ENCODE peak calls at places on chromosomes 16 and 17, in ten cellular contexts. E, S, T, H, J, Q, P, V, W and K are unnamed samples.

GRCh38 chr17:28725166-28725659 is 820 bp downstream of the TLCD1 start:
- DNase-seq in E (no peak), S (no peak), T (no peak), H (no peak), J (no peak), Q (no peak), P (no peak), V (no peak), W (peak; percentile 77), K (no peak)

GRCh38 chr16:12176051-12176450 is 199.5 kb downstream of the SNX29 start:
- DNase-seq in E (no peak), S (no peak), T (no peak), H (no peak), J (no peak), Q (no peak), P (no peak), V (no peak), W (peak; percentile 66), K (no peak)

GRCh38 chr17:76781056-76781982 is 43.4 kb downstream of the MFSD11 start:
- DNase-seq in E (no peak), S (no peak), T (no peak), H (no peak), J (no peak), Q (no peak), P (no peak), V (no peak), W (no peak), K (no peak)

GRCh38 chr16:63623551-63624039 is 1498.3 kb downstream of the CDH11 start:
- DNase-seq in E (no peak), S (no peak), T (no peak), H (no peak), J (no peak), Q (no peak), P (no peak), V (no peak), W (no peak), K (no peak)

GRCh38 chr16:78967948-78968347 is 632.6 kb downstream of the MAF start:
- DNase-seq in E (no peak), S (no peak), T (no peak), H (no peak), J (no peak), Q (no peak), P (no peak), V (no peak), W (no peak), K (no peak)

GRCh38 chr17:511001-511690 is 158.5 kb upstream of the RPH3AL start:
- DNase-seq in E (no peak), S (no peak), T (no peak), H (no peak), J (peak; percentile 43), Q (peak; percentile 43), P (no peak), V (no peak), W (peak; percentile 83), K (no peak)

GRCh38 chr17:823501-823902 is 41.3 kb downstream of the MRM3 start:
- DNase-seq in E (no peak), S (no peak), T (no peak), H (no peak), J (no peak), Q (no peak), P (no peak), V (no peak), W (no peak), K (no peak)

GRCh38 chr17:78390241-78391050 is 12.0 kb downstream of the PGS1 start:
- DNase-seq in E (peak; percentile 94), S (peak; percentile 38), T (no peak), H (no peak), J (peak; percentile 57), Q (peak; percentile 96), P (no peak), V (peak; percentile 75), W (peak; percentile 99), K (peak; percentile 80)

GRCh38 chr17:48623583-48623982 is 2.6 kb downstream of the HOXB9 start:
- DNase-seq in E (no peak), S (no peak), T (no peak), H (no peak), J (no peak), Q (no peak), P (no peak), V (no peak), W (no peak), K (no peak)

GRCh38 chr16:70634861-70635260 is 11.5 kb upstream of the IL34 start:
- DNase-seq in E (no peak), S (no peak), T (no peak), H (no peak), J (no peak), Q (no peak), P (no peak), V (no peak), W (peak; percentile 79), K (no peak)

GRCh38 chr17:79705674-79706073 is 25.1 kb upstream of the ENPP7 start:
- DNase-seq in E (no peak), S (no peak), T (no peak), H (no peak), J (no peak), Q (no peak), P (no peak), V (no peak), W (no peak), K (no peak)

GRCh38 chr17:79923974-79924638 is 84.9 kb upstream of the CBX4 start:
- DNase-seq in E (no peak), S (no peak), T (no peak), H (no peak), J (no peak), Q (no peak), P (peak; percentile 42), V (no peak), W (no peak), K (no peak)

GRCh38 chr17:73758245-73758644 is 114.0 kb upstream of the SDK2 start:
- DNase-seq in E (no peak), S (no peak), T (no peak), H (no peak), J (no peak), Q (no peak), P (no peak), V (no peak), W (no peak), K (no peak)
- TF ChIP-seq CTCF in E (no peak), S (no peak), T (no peak), H (no peak), J (no peak), Q (no peak), P (no peak), V (no peak), W (no peak), K (no peak)

DNA sequence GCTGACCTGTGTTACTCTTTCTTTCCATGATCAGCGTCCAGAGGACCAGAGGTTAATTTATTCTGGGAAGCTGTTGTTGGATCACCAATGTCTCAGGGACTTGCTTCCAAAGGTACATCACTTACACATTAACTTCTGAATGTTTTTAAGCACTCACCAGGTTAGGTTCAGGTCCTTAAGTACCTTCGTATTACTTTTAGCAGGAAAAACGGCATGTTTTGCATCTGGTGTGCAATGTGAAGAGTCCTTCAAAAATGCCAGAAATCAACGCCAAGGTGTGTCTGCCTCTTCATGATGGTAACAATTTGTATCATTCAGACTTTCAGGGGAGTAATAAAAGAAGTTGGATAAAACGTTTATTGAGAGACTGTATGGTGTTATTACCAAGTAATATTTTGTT is 3.3 kb downstream of the HERPUD1 start:
- DNase-seq in E (no peak), S (no peak), T (peak; percentile 0), H (no peak), J (no peak), Q (no peak), P (no peak), V (no peak), W (no peak), K (no peak)
- H3K4me3 ChIP-seq in E (peak overlapping the region; percentile 100), S (peak overlapping the region; percentile 61), T (peak overlapping the region; percentile 64), H (peak overlapping the region; percentile 99), J (no peak overlapping the region), Q (peak overlapping the region; percentile 98), P (peak overlapping the region; percentile 73), V (peak overlapping the region; percentile 92), W (peak overlapping the region; percentile 36), K (peak overlapping the region; percentile 99)

GRCh38 chr16:75488322-75488721 is 6.9 kb downstream of the CHST6 start:
- DNase-seq in E (no peak), S (no peak), T (no peak), H (no peak), J (no peak), Q (no peak), P (no peak), V (no peak), W (no peak), K (no peak)

GRCh38 chr16:75494184-75494583 is 1.1 kb downstream of the CHST6 start:
- DNase-seq in E (no peak), S (no peak), T (no peak), H (no peak), J (no peak), Q (no peak), P (no peak), V (no peak), W (no peak), K (no peak)

GRCh38 chr16:75496546-75496945 is 1.3 kb upstream of the CHST6 start:
- DNase-seq in E (no peak), S (no peak), T (no peak), H (no peak), J (no peak), Q (no peak), P (no peak), V (no peak), W (peak; percentile 67), K (no peak)

GRCh38 chr16:75494696-75495601 is at the start of gene CHST6:
- DNase-seq in E (no peak), S (peak; percentile 34), T (no peak), H (no peak), J (no peak), Q (no peak), P (no peak), V (peak; percentile 64), W (peak; percentile 52), K (no peak)

DNA sequence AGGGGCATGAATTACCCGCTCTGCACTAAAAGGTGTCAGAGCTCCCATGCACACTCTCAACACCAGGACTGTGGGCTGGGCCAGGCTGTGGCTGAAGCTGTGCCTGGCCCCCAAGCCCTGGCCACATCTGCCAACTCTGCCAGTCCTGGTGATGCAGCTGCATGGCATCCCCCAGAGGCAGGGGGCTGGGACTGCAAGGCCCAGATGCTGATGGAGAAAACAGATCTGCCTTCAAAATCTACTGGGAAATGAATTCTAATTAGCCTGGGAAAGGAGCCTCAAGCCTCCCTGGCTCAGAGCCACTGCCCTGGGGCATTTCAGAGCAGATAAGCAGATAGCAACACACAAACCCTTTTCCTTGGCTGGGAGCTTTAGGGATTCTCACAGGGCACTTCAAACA is 3.4 kb downstream of the CHST6 start:
- DNase-seq in E (no peak), S (no peak), T (no peak), H (no peak), J (no peak), Q (no peak), P (no peak), V (no peak), W (no peak), K (no peak)
- TF ChIP-seq CTCF in E (peak; percentile 17), S (no peak), T (no peak), H (no peak), J (no peak), Q (no peak), P (no peak), V (no peak), W (no peak), K (peak; percentile 12)

GRCh38 chr16:3949946-3950342 is 69.4 kb upstream of the CREBBP start:
- DNase-seq in E (no peak), S (no peak), T (no peak), H (no peak), J (no peak), Q (no peak), P (no peak), V (no peak), W (no peak), K (no peak)
- H3K4me3 ChIP-seq in E (peak overlapping the region; percentile 32), S (peak overlapping the region; percentile 2), T (peak overlapping the region; percentile 38), H (peak overlapping the region; percentile 30), J (peak overlapping the region; percentile 13), Q (peak overlapping the region; percentile 54), P (peak overlapping the region; percentile 30), V (peak overlapping the region; percentile 44), W (peak overlapping the region; percentile 36), K (peak overlapping the region; percentile 27)